ENCODE peak calls at places on chromosome 12, in eight cellular contexts. P is neuronal stem cell, U is ovary, O is heart right ventricle, A is HCT116, H is H9, N is fibroblast of lung, J is colonic mucosa. T is an unnamed sample. For H3K4me1, the result is how much of the 10 kb centered on the place peaks cover.

GRCh38 chr12:108349245-108349644 is 10.1 kb upstream of the CMKLR1 start:
- DNase-seq in A (no peak), O (no peak), P (no peak), J (no peak), H (no peak), N (no peak), U (peak), T (no peak)

GRCh38 chr12:104958946-104959841 is 1.1 kb upstream of the SLC41A2 start:
- DNase-seq in O (no peak), J (peak), N (peak), A (no peak), U (no peak), H (peak), P (no peak), T (no peak)

GRCh38 chr12:24396266-24396665 is 446.8 kb upstream of the SOX5 start:
- DNase-seq in U (no peak), O (no peak), N (no peak), P (no peak), H (no peak), A (no peak), J (no peak), T (no peak)

GRCh38 chr12:108063192-108063591 is 65.9 kb upstream of the WSCD2 start:
- DNase-seq in U (no peak), A (peak), J (no peak), H (no peak), P (peak), N (peak), O (no peak), T (no peak)

GRCh38 chr12:79302171-79302841 is 388.5 kb downstream of the PAWR start:
- DNase-seq in A (no peak), N (no peak), O (no peak), P (no peak), U (no peak), H (no peak), J (no peak), T (no peak)

GRCh38 chr12:72337382-72337781 is 65.2 kb downstream of the TRHDE start:
- DNase-seq in J (no peak), A (no peak), P (no peak), U (no peak), N (no peak), O (no peak), H (no peak), T (no peak)

GRCh38 chr12:68800294-68800693 is 7.7 kb upstream of the MDM2 start:
- DNase-seq in O (no peak), U (no peak), H (no peak), A (no peak), P (no peak), J (peak), N (no peak), T (no peak)

GRCh38 chr12:9971158-9971557 is at the start of gene CLEC12A:
- DNase-seq in J (no peak), A (no peak), U (no peak), N (no peak), O (no peak), H (no peak), P (no peak), T (no peak)

GRCh38 chr12:98719515-98720504 is 74.7 kb downstream of the APAF1 start:
- DNase-seq in P (no peak), J (no peak), U (no peak), H (no peak), A (no peak), N (no peak), O (no peak), T (no peak)

GRCh38 chr12:103561174-103561573 is 25.9 kb upstream of the STAB2 start:
- DNase-seq in U (no peak), P (no peak), N (no peak), A (no peak), O (no peak), J (no peak), H (no peak), T (no peak)

GRCh38 chr12:31235868-31236395 is 90.0 kb downstream of the SINHCAF start:
- DNase-seq in A (no peak), U (no peak), O (no peak), P (no peak), N (no peak), J (peak), H (no peak), T (no peak)

GRCh38 chr12:4111010-4111409 is 162.6 kb upstream of the CCND2 start:
- DNase-seq in N (no peak), P (no peak), J (no peak), H (no peak), U (no peak), O (no peak), A (no peak), T (no peak)

GRCh38 chr12:87142346-87142745 is 886.2 kb upstream of the MGAT4C start:
- DNase-seq in H (no peak), N (no peak), P (no peak), U (no peak), A (no peak), O (no peak), J (no peak), T (no peak)

GRCh38 chr12:90199008-90199407 is 490.4 kb upstream of the ATP2B1 start:
- DNase-seq in J (no peak), P (no peak), U (no peak), N (peak), O (no peak), H (no peak), A (no peak), T (no peak)

GRCh38 chr12:75725505-75726120 is 214.2 kb upstream of the KRR1 start:
- DNase-seq in H (no peak), N (no peak), P (no peak), U (no peak), A (peak), O (no peak), J (no peak), T (no peak)

GRCh38 chr12:89695830-89696229 is 12.8 kb downstream of the ATP2B1 start:
- DNase-seq in U (no peak), O (no peak), H (no peak), N (no peak), A (no peak), P (no peak), J (no peak), T (no peak)

GRCh38 chr12:71626098-71626497 is 37.5 kb downstream of the ZFC3H1 start:
- DNase-seq in J (no peak), N (no peak), U (no peak), O (no peak), A (no peak), H (no peak), P (no peak), T (no peak)

GRCh38 chr12:29043069-29043468 is 106.0 kb upstream of the FAR2 start:
- DNase-seq in P (no peak), A (no peak), O (no peak), J (no peak), H (no peak), U (no peak), N (peak), T (no peak)

GRCh38 chr12:27207626-27208413 is 36.3 kb upstream of the STK38L start:
- DNase-seq in J (no peak), A (no peak), O (no peak), P (no peak), H (no peak), U (no peak), N (no peak), T (no peak)

GRCh38 chr12:65510584-65511050 is 232.1 kb downstream of the MSRB3 start:
- DNase-seq in H (peak), N (peak), J (peak), O (peak), U (peak), P (peak), A (peak), T (no peak)

GRCh38 chr12:54413284-54414190 is 5.5 kb downstream of the ITGA5 start:
- DNase-seq in U (no peak), A (no peak), N (no peak), P (no peak), O (peak), J (peak), H (no peak), T (no peak)

GRCh38 chr12:124730455-124730932 is 133.2 kb downstream of the SCARB1 start:
- DNase-seq in O (no peak), J (no peak), P (no peak), N (peak), U (peak), H (no peak), A (no peak), T (no peak)

GRCh38 chr12:72267974-72268373 is 4.2 kb upstream of the TRHDE start:
- DNase-seq in H (no peak), J (no peak), O (no peak), U (no peak), N (peak), A (no peak), P (no peak), T (no peak)

GRCh38 chr12:96034631-96035282 is 630 bp downstream of the LTA4H start:
- DNase-seq in J (peak), U (peak), A (no peak), P (peak), O (no peak), H (peak), N (peak), T (no peak)

DNA sequence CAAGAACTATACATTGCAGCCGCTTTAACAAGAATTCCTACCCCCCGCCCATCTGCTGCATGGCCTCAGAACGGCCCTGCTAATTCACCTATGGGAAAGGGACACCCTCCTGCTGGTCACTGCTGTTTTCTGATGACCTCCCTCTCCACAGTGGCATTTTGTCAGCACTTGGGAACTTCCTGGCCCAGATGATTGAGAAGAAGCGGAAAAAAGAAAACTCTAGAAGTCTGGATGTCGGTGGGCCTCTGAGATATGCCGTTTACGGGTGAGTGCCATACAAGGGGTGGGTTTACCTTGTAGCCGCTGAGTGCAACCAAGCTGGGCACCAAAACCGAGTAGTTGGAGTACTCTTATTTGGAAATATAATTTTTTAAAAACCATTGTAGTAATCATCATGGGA is 2.7 kb downstream of the PXMP2 start:
- DNase-seq in O (no peak), N (no peak), P (no peak), J (no peak), A (no peak), U (no peak), H (no peak), T (no peak)
- H3K27ac ChIP-seq in O (no peak), N (no peak), P (no peak), J (no peak), A (no peak), U (no peak), H (no peak), T (no peak)

DNA sequence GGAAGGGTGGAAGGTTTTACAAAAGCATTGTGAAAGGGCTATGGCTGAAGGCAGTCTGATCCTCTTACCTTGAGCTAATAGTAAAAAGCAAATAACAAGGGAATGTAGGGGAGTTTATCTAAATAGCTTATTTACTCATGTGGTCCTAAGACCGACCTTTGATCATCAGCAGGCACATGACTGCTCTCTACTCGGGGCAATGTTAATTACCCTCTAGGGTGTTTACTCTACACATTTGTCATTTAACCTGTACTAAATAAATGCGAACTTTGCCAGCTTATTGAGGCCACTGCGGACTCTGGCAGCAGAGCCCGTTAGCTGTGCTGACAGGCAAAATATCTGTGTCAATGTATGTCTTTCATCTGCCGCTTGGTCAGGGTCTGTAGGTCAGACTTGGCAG is 768.3 kb upstream of the ATXN7L3B start:
- DNase-seq in P (no peak), J (no peak), A (no peak), O (no peak), N (no peak), U (no peak), H (no peak), T (no peak)
- H3K4me1 ChIP-seq in P (under half), J (under half), A (under half), O (under half), N (under half), U (under half), H (under half), T (under half)

DNA sequence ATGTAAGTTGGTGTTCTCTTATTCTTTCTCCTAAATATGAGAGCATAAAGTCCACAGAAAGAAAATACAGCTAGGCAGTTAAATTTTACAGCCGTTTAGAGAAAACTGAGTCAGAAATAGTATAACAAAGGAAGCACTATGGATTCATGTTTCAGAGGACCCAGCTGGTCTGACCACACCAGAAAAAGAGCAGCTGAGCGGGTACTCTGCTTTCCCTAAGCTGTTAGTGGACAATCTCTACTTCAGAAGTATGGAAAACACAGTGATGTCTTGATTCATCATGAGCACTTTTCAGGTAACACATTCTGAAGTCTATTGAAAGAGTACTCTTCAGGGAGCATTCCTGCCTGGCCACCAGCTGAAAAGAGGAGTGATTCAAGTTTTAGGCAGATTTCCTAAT is 12.4 kb downstream of the PPM1H start:
- DNase-seq in J (no peak), O (no peak), P (no peak), H (no peak), A (no peak), N (no peak), U (no peak), T (no peak)
- H3K27ac ChIP-seq in J (no peak), O (no peak), P (no peak), H (no peak), A (no peak), N (no peak), U (no peak), T (no peak)

DNA sequence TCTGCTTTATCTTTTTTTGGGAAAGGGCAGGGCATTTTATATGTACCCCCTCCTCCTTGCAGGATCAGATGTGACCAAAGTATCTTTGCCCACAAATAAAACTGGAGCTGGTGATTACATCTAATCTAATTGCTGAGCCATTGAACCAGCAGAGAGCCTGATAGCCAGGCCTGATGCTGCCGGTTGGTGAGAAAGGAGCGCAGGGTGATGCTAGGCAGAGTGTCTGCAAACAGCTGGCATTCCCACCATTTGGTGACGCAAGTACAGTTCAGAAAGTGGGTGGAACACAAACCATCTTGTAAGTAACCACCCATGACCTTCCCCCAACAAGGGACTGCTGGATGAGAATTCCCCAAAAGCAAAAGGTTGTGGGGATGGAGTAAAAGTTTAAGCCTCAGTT is 12.7 kb downstream of the DPPA3 start:
- DNase-seq in N (no peak), J (no peak), P (no peak), U (no peak), A (no peak), H (no peak), O (no peak), T (no peak)
- H3K4me1 ChIP-seq in N (under half), J (under half), P (under half), U (under half), A (under half), H (under half), O (under half), T (under half)

DNA sequence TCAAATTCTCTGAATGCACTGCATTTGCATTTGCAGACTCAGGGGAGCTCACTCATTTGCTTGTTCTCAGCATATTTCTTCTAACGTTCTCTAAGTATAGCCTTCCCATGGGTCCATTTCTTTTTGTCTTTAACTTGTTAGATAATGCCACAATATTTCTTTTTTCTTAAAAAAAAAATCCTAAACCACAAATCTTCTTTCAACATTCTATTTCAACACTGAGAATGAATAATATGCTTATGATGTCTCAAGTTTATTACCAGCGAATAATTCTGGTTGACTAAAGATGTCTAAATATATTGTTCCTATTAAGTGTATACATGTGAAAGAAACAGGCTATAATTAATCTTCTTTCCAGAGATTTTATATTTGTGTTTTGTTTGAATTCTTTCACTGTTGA is 200.3 kb downstream of the ANO6 start:
- DNase-seq in N (peak), A (no peak), P (no peak), J (no peak), U (no peak), H (no peak), O (no peak), T (no peak)
- H3K27ac ChIP-seq in N (peak), A (no peak), P (no peak), J (no peak), U (no peak), H (no peak), O (peak), T (no peak)

GRCh38 chr12:94336201-94336915 is 123.3 kb downstream of the CEP83 start:
- DNase-seq in P (no peak), O (no peak), H (no peak), N (peak), U (no peak), J (no peak), A (no peak), T (no peak)
- H3K4me1 ChIP-seq in P (under half), O (under half), H (under half), N (under half), U (under half), J (under half), A (under half), T (under half)

T was measured in upper lobe of left lung.